ENCODE peak calls at places on chromosomes 7 and 10, in five cellular contexts. H is naive thymus-derived CD4-positive, alpha-beta T cell; R is fibroblast of lung; N is trophoblast cell; T is left lung. S is an unnamed sample.
A peak's percentile ranks its signal among the peaks of the same experiment; 100 is the strongest.

GRCh38 chr7:80359029-80359428 is 152.8 kb downstream of the GNAT3 start:
- DNase-seq in T (no peak), R (no peak), N (no peak), H (no peak), S (no peak)

GRCh38 chr7:134058980-134059379 is 68.2 kb upstream of the LRGUK start:
- DNase-seq in H (no peak), N (no peak), R (peak; percentile 22), T (no peak), S (no peak)

GRCh38 chr10:42995537-42995936 is 81.3 kb upstream of the RET start:
- DNase-seq in N (no peak), T (no peak), H (no peak), R (no peak), S (no peak)

GRCh38 chr10:75959209-75959608 is 527.8 kb downstream of the LRMDA start:
- DNase-seq in H (no peak), N (peak; percentile 19), R (peak; percentile 84), T (no peak), S (no peak)

GRCh38 chr7:112089551-112089950 is 116.6 kb downstream of the DOCK4 start:
- DNase-seq in H (no peak), R (no peak), T (peak; percentile 50), N (no peak), S (no peak)

GRCh38 chr10:109427421-109427820 is 495.9 kb downstream of the XPNPEP1 start:
- DNase-seq in T (no peak), N (peak; percentile 3), R (peak; percentile 28), H (no peak), S (no peak)

GRCh38 chr10:23157239-23157661 is 34.9 kb upstream of the PTF1A start:
- DNase-seq in R (no peak), T (no peak), H (no peak), N (no peak), S (no peak)

GRCh38 chr10:97570146-97570788 is 2.3 kb upstream of the ANKRD2 start:
- DNase-seq in N (no peak), T (peak; percentile 24), H (no peak), R (no peak), S (no peak)

GRCh38 chr10:125633517-125633999 is 49.4 kb downstream of the TEX36 start:
- DNase-seq in H (no peak), R (no peak), N (no peak), T (no peak), S (no peak)

GRCh38 chr10:9634466-9634865 is 1383.2 kb upstream of the CELF2 start:
- DNase-seq in R (peak; percentile 68), H (no peak), N (no peak), T (no peak), S (no peak)

GRCh38 chr7:44625899-44626511 is 19.6 kb downstream of the OGDH start:
- DNase-seq in R (no peak), T (no peak), N (no peak), H (no peak), S (no peak)

GRCh38 chr7:44618754-44619153 is 12.3 kb downstream of the OGDH start:
- DNase-seq in T (no peak), R (no peak), H (no peak), N (peak; percentile 98), S (no peak)

GRCh38 chr7:44626620-44627019 is 20.2 kb downstream of the OGDH start:
- DNase-seq in R (no peak), H (no peak), N (no peak), T (no peak), S (no peak)

GRCh38 chr7:44624306-44624705 is 17.9 kb downstream of the OGDH start:
- DNase-seq in R (no peak), T (no peak), N (no peak), H (no peak), S (no peak)

DNA sequence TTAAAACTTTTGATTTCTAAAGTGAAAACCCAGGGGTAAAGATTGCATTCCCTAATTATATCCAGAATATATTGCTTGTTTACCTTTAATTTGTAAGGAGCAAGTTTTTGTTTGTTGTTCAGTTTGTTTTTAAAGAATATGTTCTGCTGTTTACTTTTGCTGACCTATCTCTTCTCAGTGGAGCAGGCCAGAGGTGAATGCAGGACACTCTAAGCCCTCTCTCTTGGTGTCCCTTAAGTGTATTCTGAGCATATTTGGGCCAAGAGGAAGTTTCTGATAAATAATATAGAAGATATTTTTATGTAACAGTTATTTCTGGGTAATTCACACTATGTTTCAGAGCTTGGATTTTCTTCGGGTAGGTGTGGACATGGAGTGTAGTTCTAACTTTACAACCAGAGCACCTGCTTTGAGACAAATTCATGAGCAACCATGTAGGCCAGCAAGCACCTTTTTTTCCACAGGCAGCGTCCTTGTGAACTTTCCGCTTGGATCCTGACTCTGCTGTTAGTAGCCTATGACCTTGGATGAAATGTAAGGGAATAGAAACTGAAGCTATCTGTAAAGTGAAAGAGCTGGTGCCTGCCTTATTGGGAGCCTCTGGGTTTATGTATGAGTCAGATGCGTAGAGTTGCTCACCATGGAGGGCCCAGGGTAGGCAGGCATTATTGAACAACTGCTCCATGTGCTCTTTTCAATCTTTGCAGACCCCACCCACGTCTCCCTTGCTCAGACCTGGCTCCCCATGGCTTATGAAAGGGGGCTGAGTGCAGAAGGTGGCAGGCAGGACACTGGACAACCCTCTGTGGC is 16.1 kb downstream of the OGDH start:
- DNase-seq in R (peak; percentile 46), H (no peak), N (peak; percentile 30), T (no peak), S (no peak)
- H3K4me3 ChIP-seq in R (no peak overlapping the region), H (peak overlapping the region; percentile 9), N (no peak overlapping the region), T (no peak overlapping the region), S (no peak overlapping the region)

GRCh38 chr10:114402233-114402632 is 2.1 kb downstream of the AFAP1L2 start:
- DNase-seq in R (no peak), N (no peak), H (no peak), T (no peak), S (no peak)

GRCh38 chr10:114399576-114399975 is 4.7 kb downstream of the AFAP1L2 start:
- DNase-seq in R (no peak), H (no peak), N (no peak), T (no peak), S (peak; percentile 0)

GRCh38 chr10:114402871-114403544 is 1.3 kb downstream of the AFAP1L2 start:
- DNase-seq in R (no peak), T (no peak), N (no peak), H (no peak), S (peak; percentile 58)

GRCh38 chr10:114400091-114400490 is 4.2 kb downstream of the AFAP1L2 start:
- DNase-seq in R (peak; percentile 53), T (no peak), H (no peak), N (no peak), S (peak; percentile 50)

GRCh38 chr10:114401195-114401741 is 3.0 kb downstream of the AFAP1L2 start:
- DNase-seq in H (no peak), T (peak; percentile 40), N (no peak), R (peak; percentile 94), S (no peak)
- H3K27ac ChIP-seq in H (no peak overlapping the region), T (no peak overlapping the region), N (no peak overlapping the region), R (peak overlapping the region; percentile 56), S (no peak overlapping the region)

DNA sequence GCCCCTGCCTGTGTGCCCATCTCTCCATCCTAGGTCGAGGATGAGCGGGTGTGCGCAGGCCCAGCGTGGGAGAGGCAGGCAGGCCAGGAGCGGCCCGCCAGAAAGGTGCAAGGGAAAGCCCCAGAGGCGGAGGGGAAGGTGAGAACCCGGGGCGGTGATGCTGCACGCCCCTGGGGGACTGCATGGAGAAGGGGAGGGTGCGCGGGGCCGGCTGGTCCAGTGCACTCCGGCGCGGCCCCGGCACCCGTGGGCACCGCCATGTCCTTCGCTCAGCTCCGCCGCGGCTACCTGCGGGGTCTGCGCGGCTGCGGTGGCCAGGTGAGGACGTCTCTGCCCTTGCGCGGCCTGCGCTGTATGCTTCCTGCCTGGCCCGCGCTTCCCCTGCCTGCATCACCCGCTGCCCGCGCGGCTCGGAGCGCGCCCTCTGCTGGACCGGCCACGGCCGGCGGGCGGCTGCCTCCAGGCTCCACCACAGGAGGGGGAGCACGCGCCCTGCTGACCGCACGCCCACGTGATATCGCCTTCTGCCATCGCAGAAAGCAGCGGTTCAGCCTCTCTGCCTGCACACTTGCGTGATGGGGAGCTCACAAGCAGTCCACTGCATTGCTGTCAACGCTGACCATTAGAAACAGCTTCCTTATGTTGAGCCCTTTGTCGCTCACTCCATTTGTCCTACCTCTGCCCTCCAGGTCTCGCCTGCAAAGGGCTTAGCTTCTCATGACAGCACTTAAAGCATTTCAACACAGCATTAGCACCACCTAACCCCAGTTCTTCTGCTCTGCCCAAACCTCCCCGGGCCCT is 73.9 kb downstream of the CXCL12 start:
- DNase-seq in T (peak; percentile 84), H (peak; percentile 51), R (peak; percentile 79), N (peak; percentile 76), S (peak; percentile 40)
- H3K4me3 ChIP-seq in T (peak overlapping the region; percentile 10), H (peak overlapping the region; percentile 40), R (no peak overlapping the region), N (no peak overlapping the region), S (peak overlapping the region; percentile 49)

DNA sequence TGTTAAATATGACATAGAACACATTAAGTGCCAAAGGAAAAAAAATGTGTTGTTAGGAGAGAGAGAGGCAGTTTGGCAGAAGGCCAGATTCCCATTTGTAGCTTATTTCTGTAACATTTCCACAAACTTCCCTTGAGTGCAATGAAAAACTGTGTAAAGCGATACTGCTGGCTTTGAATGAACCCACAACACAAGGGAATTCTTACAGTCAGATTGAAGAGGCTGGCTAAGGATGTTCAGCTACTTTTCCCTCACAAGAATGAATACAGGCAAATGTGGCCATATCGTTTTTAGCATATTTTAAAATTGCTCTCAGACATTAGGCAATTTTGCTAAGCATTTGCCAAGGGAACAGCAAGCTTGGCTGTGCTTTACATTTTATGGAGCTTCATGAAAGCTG is 614.1 kb upstream of the FZD8 start:
- DNase-seq in R (peak; percentile 43), N (no peak), H (no peak), T (no peak), S (no peak)
- H3K27ac ChIP-seq in R (no peak overlapping the region), N (no peak overlapping the region), H (no peak overlapping the region), T (no peak overlapping the region), S (no peak overlapping the region)

GRCh38 chr10:21290499-21291160 is 234.9 kb downstream of the SKIDA1 start:
- DNase-seq in N (no peak), H (no peak), R (no peak), T (no peak), S (no peak)
- H3K4me3 ChIP-seq in N (no peak overlapping the region), H (no peak overlapping the region), R (no peak overlapping the region), T (no peak overlapping the region), S (no peak overlapping the region)

DNA sequence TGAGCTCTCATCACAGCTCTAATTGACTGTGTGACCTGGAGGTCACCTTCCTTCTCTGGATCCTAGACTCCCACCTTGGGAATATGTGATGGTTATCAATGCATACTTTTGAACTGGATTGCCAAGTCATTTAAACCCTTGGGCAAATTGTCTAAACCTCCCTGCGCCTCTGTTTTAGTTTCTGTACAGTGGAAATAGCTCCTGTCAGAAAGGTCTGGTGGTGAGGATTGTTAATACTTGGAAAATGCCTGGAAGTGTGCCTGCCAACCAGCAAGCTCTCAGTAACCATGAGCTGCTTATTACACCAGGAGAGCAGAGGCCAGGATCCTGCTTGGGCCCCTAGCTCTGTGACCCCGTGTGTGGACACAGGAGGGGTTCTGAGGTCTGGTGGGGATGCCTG is 108.7 kb upstream of the PPIF start:
- DNase-seq in R (peak; percentile 29), N (peak; percentile 44), T (no peak), H (no peak), S (no peak)
- H3K27ac ChIP-seq in R (no peak overlapping the region), N (peak overlapping the region; percentile 96), T (peak overlapping the region; percentile 88), H (no peak overlapping the region), S (no peak overlapping the region)

GRCh38 chr7:106598663-106599342 is 62.2 kb downstream of the CCDC71L start:
- DNase-seq in N (peak; percentile 70), H (peak; percentile 64), T (peak; percentile 77), R (peak; percentile 72), S (peak; percentile 74)
- H3K4me3 ChIP-seq in N (no peak overlapping the region), H (no peak overlapping the region), T (no peak overlapping the region), R (peak overlapping the region; percentile 25), S (peak overlapping the region; percentile 20)

S was measured in ascending aorta.